ENCODE peak calls at places on chromosomes 13 and 19, in seven cellular contexts. Y is HFFc6; S is activated CD8-positive, alpha-beta T cell treated with anti-CD3 and anti-CD28 coated beads, Interleukin-2, amount 10 ng/mL, durations not matched to agents 7 days and 5 days; J is brain microvascular endothelial cell; I is stimulated activated CD8-positive, alpha-beta memory T cell treated with anti-CD3 and anti-CD28 coated beads, Interleukin-15, amount 100 ng/mL, for 1 hour; T is dorsolateral prefrontal cortex; W is upper lobe of left lung. O is an unnamed sample.

GRCh38 chr19:50266896-50267295 is 62.3 kb downstream of the KCNC3 start:
- DNase-seq in J (no peak), W (no peak), T (no peak), Y (no peak), S (peak), I (no peak), O (no peak)

GRCh38 chr19:852136-853013 is at the start of gene ELANE:
- DNase-seq in J (no peak), Y (no peak), T (no peak), S (no peak), W (no peak), I (no peak), O (no peak)

GRCh38 chr13:86193281-86193680 is 394.1 kb upstream of the SLITRK6 start:
- DNase-seq in I (no peak), Y (no peak), J (no peak), T (no peak), S (no peak), W (no peak), O (no peak)

GRCh38 chr13:20536992-20537391 is 11.3 kb upstream of the CRYL1 start:
- DNase-seq in T (no peak), S (no peak), J (no peak), Y (no peak), W (no peak), I (no peak), O (no peak)

GRCh38 chr19:45474941-45475516 is 7.2 kb downstream of the FOSB start:
- DNase-seq in T (no peak), S (no peak), I (no peak), J (peak), W (no peak), Y (peak), O (no peak)

GRCh38 chr13:67273001-67273400 is 42.9 kb upstream of the PCDH9 start:
- DNase-seq in T (no peak), S (no peak), W (no peak), I (no peak), Y (no peak), J (no peak), O (no peak)

GRCh38 chr13:48579167-48579918 is 46.5 kb upstream of the RCBTB2 start:
- DNase-seq in T (no peak), J (no peak), W (no peak), I (no peak), S (peak), Y (no peak), O (no peak)

GRCh38 chr13:38767506-38768265 is 80.8 kb downstream of the FREM2 start:
- DNase-seq in I (no peak), S (no peak), Y (no peak), W (no peak), J (no peak), T (no peak), O (no peak)

GRCh38 chr13:36151591-36151990 is 20.4 kb upstream of the DCLK1 start:
- DNase-seq in Y (no peak), S (no peak), J (no peak), W (no peak), T (no peak), I (no peak), O (no peak)

GRCh38 chr19:31905980-31906948 is 439.1 kb upstream of the ZNF507 start:
- DNase-seq in Y (no peak), J (no peak), W (peak), T (no peak), I (no peak), S (no peak), O (no peak)

GRCh38 chr19:9936151-9937000 is at the start of gene OLFM2:
- DNase-seq in S (no peak), I (no peak), Y (no peak), J (no peak), W (no peak), T (no peak), O (no peak)